ENCODE peak calls at places on chromosome 21, in six cellular contexts. Z is bronchial epithelial cell, F is ovary, H is lower lobe of right lung, I is A549, S is mammary epithelial cell. U is an unnamed sample.
A peak's percentile ranks its signal among the peaks of the same experiment; 100 is the strongest.

GRCh38 chr21:41170442-41170841 is 2.5 kb downstream of the BACE2 start:
- DNase-seq in Z (peak; percentile 48), F (no peak), H (no peak), I (peak; percentile 56), S (peak; percentile 62), U (no peak)

GRCh38 chr21:44375281-44375651 is 21.8 kb downstream of the TRPM2 start:
- DNase-seq in Z (no peak), F (no peak), H (peak; percentile 70), I (no peak), S (no peak), U (no peak)

GRCh38 chr21:44510508-44511218 is 29.3 kb downstream of the KRTAP10-1 start:
- DNase-seq in Z (no peak), F (peak; percentile 43), H (peak; percentile 79), I (peak; percentile 41), S (peak; percentile 56), U (no peak)

GRCh38 chr21:45618287-45618686 is 25.2 kb upstream of the PCBP3 start:
- DNase-seq in Z (no peak), F (no peak), H (no peak), I (no peak), S (no peak), U (no peak)

GRCh38 chr21:40936771-40937261 is 89.9 kb upstream of the DSCAM start:
- DNase-seq in Z (peak; percentile 17), F (no peak), H (no peak), I (no peak), S (peak; percentile 68), U (peak; percentile 68)

GRCh38 chr21:44914176-44914874 is 6.4 kb downstream of the ITGB2 start:
- DNase-seq in Z (no peak), F (no peak), H (peak; percentile 78), I (no peak), S (no peak), U (no peak)

GRCh38 chr21:42341776-42342542 is 8.8 kb downstream of the TFF2 start:
- DNase-seq in Z (no peak), F (no peak), H (no peak), I (no peak), S (no peak), U (no peak)

GRCh38 chr21:29896884-29897283 is 42.9 kb downstream of the GRIK1 start:
- DNase-seq in Z (no peak), F (no peak), H (no peak), I (no peak), S (no peak), U (no peak)

GRCh38 chr21:46128983-46129571 is 26.3 kb downstream of the FTCD start:
- DNase-seq in Z (no peak), F (peak; percentile 53), H (peak; percentile 47), I (no peak), S (no peak), U (no peak)

GRCh38 chr21:29145354-29145782 is 14.9 kb downstream of the MAP3K7CL start:
- DNase-seq in Z (peak; percentile 98), F (no peak), H (no peak), I (peak; percentile 17), S (peak; percentile 93), U (no peak)

GRCh38 chr21:14321042-14321441 is 61.9 kb downstream of the HSPA13 start:
- DNase-seq in Z (peak; percentile 17), F (no peak), H (no peak), I (no peak), S (peak; percentile 70), U (no peak)

GRCh38 chr21:42737969-42738590 is 84.7 kb downstream of the PDE9A start:
- DNase-seq in Z (no peak), F (peak; percentile 55), H (peak; percentile 76), I (no peak), S (no peak), U (no peak)

GRCh38 chr21:15614757-15615156 is 115.0 kb upstream of the USP25 start:
- DNase-seq in Z (no peak), F (no peak), H (no peak), I (no peak), S (no peak), U (no peak)

GRCh38 chr21:46171996-46172862 is 12.0 kb downstream of the SPATC1L start:
- DNase-seq in Z (no peak), F (peak; percentile 14), H (no peak), I (no peak), S (no peak), U (no peak)

GRCh38 chr21:23130308-23130707 is 2132.1 kb downstream of the NCAM2 start:
- DNase-seq in Z (no peak), F (no peak), H (no peak), I (no peak), S (no peak), U (no peak)

GRCh38 chr21:23131177-23131576 is 2133.0 kb downstream of the NCAM2 start:
- DNase-seq in Z (no peak), F (no peak), H (no peak), I (no peak), S (no peak), U (no peak)

DNA sequence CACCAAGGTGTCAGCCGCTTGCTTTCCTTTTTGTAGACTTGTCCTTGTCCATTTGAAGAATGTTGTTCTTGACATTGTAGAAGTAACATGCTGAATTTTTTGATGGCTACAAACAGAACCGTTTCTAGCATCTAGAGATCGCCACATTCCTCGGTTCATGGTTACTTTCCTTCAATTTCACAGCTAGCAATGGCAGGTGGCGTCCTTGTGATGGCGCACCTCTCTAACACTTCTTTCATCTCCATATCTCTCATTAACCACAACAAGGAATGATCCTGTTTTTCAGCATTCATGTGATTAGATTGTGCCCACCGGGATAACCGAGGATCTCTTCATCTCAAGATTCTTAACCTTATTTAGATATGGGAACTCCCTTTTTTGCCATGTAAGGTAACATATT is 2129.8 kb downstream of the NCAM2 start:
- DNase-seq in Z (no peak), F (no peak), H (no peak), I (no peak), S (no peak), U (no peak)
- TF ChIP-seq CTCF in Z (no peak), F (no peak), H (no peak), I (no peak), S (no peak), U (no peak)

GRCh38 chr21:39204134-39204533 is 20.9 kb upstream of the PSMG1 start:
- DNase-seq in Z (no peak), F (no peak), H (no peak), I (no peak), S (no peak), U (no peak)
- TF ChIP-seq CTCF in Z (no peak), F (no peak), H (no peak), I (no peak), S (peak; percentile 27), U (no peak)

DNA sequence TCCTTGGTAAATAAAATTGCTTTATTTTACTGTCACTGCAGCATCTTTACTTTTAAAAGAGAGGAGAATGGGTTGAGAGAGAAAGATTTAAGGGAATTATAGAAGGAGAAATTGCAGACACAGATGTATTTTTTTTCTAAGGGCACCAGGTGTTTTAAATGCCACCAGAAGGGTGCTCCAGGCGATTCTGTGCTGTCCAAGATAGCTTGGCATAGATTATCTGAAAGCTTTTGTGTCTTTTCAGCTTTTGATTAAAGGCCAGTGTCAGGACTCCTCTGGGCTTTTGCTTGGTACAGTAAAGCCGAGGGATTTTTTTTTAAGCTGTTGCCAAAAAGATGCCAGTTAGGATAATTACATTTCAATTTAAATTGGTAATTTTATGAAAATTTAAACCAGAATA is 670.9 kb upstream of the CXADR start:
- DNase-seq in Z (no peak), F (no peak), H (no peak), I (no peak), S (no peak), U (no peak)
- TF ChIP-seq CTCF in Z (no peak), F (no peak), H (no peak), I (no peak), S (no peak), U (no peak)

GRCh38 chr21:36917487-36918158 is 48.8 kb downstream of the HLCS start:
- DNase-seq in Z (peak; percentile 60), F (no peak), H (no peak), I (peak; percentile 84), S (no peak), U (no peak)
- TF ChIP-seq CTCF in Z (peak; percentile 87), F (no peak), H (peak; percentile 45), I (peak; percentile 67), S (peak; percentile 41), U (peak; percentile 80)

DNA sequence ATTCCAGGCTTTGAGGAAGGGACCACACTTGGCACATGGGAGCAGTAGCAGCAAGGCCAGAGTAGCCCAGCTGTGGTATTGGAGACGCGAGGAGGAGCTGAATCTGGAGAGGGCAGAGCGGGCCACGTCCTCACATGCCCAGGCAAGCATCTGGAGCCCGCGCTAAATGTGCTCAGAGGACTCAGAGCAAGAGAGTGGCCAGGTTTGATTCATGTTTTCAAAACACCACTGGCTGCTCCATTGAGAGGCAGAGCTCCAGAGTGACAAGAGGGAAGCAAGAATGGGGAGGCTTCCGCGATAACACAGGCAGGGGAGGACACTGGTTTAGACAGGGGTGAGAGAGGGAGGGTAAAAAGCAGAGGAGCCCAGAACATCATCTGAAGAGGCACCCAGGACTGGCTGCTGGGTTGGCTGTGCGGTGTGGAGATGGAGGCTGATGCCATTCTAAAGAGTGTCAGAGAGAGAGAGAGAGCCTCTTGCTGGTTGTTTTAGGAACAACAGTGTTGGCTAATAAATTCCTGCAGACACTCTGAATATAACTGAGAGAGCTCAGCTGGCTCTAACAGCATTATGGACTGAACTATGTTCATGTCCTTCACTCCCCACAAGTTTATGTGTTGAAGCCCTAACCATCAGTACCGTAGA is 32.3 kb downstream of the RCAN1 start:
- DNase-seq in Z (peak; percentile 86), F (no peak), H (no peak), I (peak; percentile 28), S (peak; percentile 88), U (no peak)
- TF ChIP-seq CTCF in Z (peak; percentile 71), F (no peak), H (peak; percentile 39), I (peak; percentile 33), S (peak; percentile 53), U (peak; percentile 51)

GRCh38 chr21:38282921-38283320 is 26.1 kb downstream of the KCNJ15 start:
- DNase-seq in Z (no peak), F (no peak), H (no peak), I (no peak), S (no peak), U (no peak)
- TF ChIP-seq CTCF in Z (no peak), F (no peak), H (no peak), I (no peak), S (no peak), U (no peak)

U was measured in keratinocyte.